ENCODE peak calls at places on chromosome 16, in six cellular contexts. One of them, this sample, is unnamed.

GRCh38 chr16:48542020-48542473 is 67.9 kb downstream of the N4BP1 start:
- DNase-seq in M059J: peak; percentile 30
- DNase-seq in SJSA1: no peak
- DNase-seq in dermis blood vessel endothelial cell: peak; percentile 73
- DNase-seq in activated CD8-positive, alpha-beta memory T cell treated with anti-CD3 and anti-CD28 coated beads, Interleukin-2, amount 50 U/mL, for 48 hours: no peak
- DNase-seq in colonic mucosa: peak; percentile 57
- DNase-seq in this sample: peak; percentile 64

GRCh38 chr16:61957075-61957474 is 79.2 kb downstream of the CDH8 start:
- DNase-seq in dermis blood vessel endothelial cell: no peak
- DNase-seq in activated CD8-positive, alpha-beta memory T cell treated with anti-CD3 and anti-CD28 coated beads, Interleukin-2, amount 50 U/mL, for 48 hours: no peak
- DNase-seq in M059J: no peak
- DNase-seq in SJSA1: no peak
- DNase-seq in colonic mucosa: no peak
- DNase-seq in this sample: no peak

GRCh38 chr16:73020409-73020884 is 27.5 kb downstream of the ZFHX3 start:
- DNase-seq in SJSA1: peak; percentile 77
- DNase-seq in M059J: peak; percentile 94
- DNase-seq in dermis blood vessel endothelial cell: peak; percentile 90
- DNase-seq in activated CD8-positive, alpha-beta memory T cell treated with anti-CD3 and anti-CD28 coated beads, Interleukin-2, amount 50 U/mL, for 48 hours: no peak
- DNase-seq in colonic mucosa: peak; percentile 71
- DNase-seq in this sample: peak; percentile 86

GRCh38 chr16:65480276-65480675 is 358.4 kb upstream of the CDH11 start:
- DNase-seq in SJSA1: no peak
- DNase-seq in activated CD8-positive, alpha-beta memory T cell treated with anti-CD3 and anti-CD28 coated beads, Interleukin-2, amount 50 U/mL, for 48 hours: no peak
- DNase-seq in M059J: no peak
- DNase-seq in dermis blood vessel endothelial cell: no peak
- DNase-seq in colonic mucosa: no peak
- DNase-seq in this sample: no peak

GRCh38 chr16:58464916-58465731 is 34.8 kb upstream of the NDRG4 start:
- DNase-seq in activated CD8-positive, alpha-beta memory T cell treated with anti-CD3 and anti-CD28 coated beads, Interleukin-2, amount 50 U/mL, for 48 hours: no peak
- DNase-seq in SJSA1: no peak
- DNase-seq in dermis blood vessel endothelial cell: peak; percentile 60
- DNase-seq in colonic mucosa: no peak
- DNase-seq in M059J: no peak
- DNase-seq in this sample: no peak

GRCh38 chr16:85308585-85309540 is 196.6 kb upstream of the CIBAR2 start:
- DNase-seq in colonic mucosa: no peak
- DNase-seq in activated CD8-positive, alpha-beta memory T cell treated with anti-CD3 and anti-CD28 coated beads, Interleukin-2, amount 50 U/mL, for 48 hours: no peak
- DNase-seq in SJSA1: no peak
- DNase-seq in M059J: no peak
- DNase-seq in dermis blood vessel endothelial cell: peak; percentile 38
- DNase-seq in this sample: no peak

GRCh38 chr16:66521951-66522771 is 27.8 kb downstream of the TK2 start:
- DNase-seq in activated CD8-positive, alpha-beta memory T cell treated with anti-CD3 and anti-CD28 coated beads, Interleukin-2, amount 50 U/mL, for 48 hours: peak; percentile 95
- DNase-seq in M059J: peak; percentile 99
- DNase-seq in colonic mucosa: peak; percentile 57
- DNase-seq in SJSA1: peak; percentile 48
- DNase-seq in dermis blood vessel endothelial cell: peak; percentile 76
- DNase-seq in this sample: peak; percentile 49

GRCh38 chr16:24778676-24779075 is 49.2 kb downstream of the TNRC6A start:
- DNase-seq in activated CD8-positive, alpha-beta memory T cell treated with anti-CD3 and anti-CD28 coated beads, Interleukin-2, amount 50 U/mL, for 48 hours: no peak
- DNase-seq in SJSA1: no peak
- DNase-seq in M059J: no peak
- DNase-seq in dermis blood vessel endothelial cell: no peak
- DNase-seq in colonic mucosa: no peak
- DNase-seq in this sample: no peak

GRCh38 chr16:27503662-27504061 is 46.1 kb downstream of the GTF3C1 start:
- DNase-seq in colonic mucosa: no peak
- DNase-seq in SJSA1: no peak
- DNase-seq in activated CD8-positive, alpha-beta memory T cell treated with anti-CD3 and anti-CD28 coated beads, Interleukin-2, amount 50 U/mL, for 48 hours: no peak
- DNase-seq in dermis blood vessel endothelial cell: no peak
- DNase-seq in M059J: peak; percentile 86
- DNase-seq in this sample: no peak

GRCh38 chr16:54939537-54940278 is 9.0 kb downstream of the IRX5 start:
- DNase-seq in colonic mucosa: no peak
- DNase-seq in dermis blood vessel endothelial cell: no peak
- DNase-seq in M059J: no peak
- DNase-seq in SJSA1: no peak
- DNase-seq in activated CD8-positive, alpha-beta memory T cell treated with anti-CD3 and anti-CD28 coated beads, Interleukin-2, amount 50 U/mL, for 48 hours: no peak
- DNase-seq in this sample: no peak

GRCh38 chr16:10831899-10832886 is 13.6 kb upstream of the TVP23A start:
- DNase-seq in activated CD8-positive, alpha-beta memory T cell treated with anti-CD3 and anti-CD28 coated beads, Interleukin-2, amount 50 U/mL, for 48 hours: no peak
- DNase-seq in M059J: no peak
- DNase-seq in SJSA1: no peak
- DNase-seq in dermis blood vessel endothelial cell: no peak
- DNase-seq in colonic mucosa: no peak
- DNase-seq in this sample: no peak

GRCh38 chr16:69191136-69191535 is 4.2 kb downstream of the SNTB2 start:
- DNase-seq in activated CD8-positive, alpha-beta memory T cell treated with anti-CD3 and anti-CD28 coated beads, Interleukin-2, amount 50 U/mL, for 48 hours: no peak
- DNase-seq in SJSA1: no peak
- DNase-seq in dermis blood vessel endothelial cell: no peak
- DNase-seq in M059J: no peak
- DNase-seq in colonic mucosa: no peak
- DNase-seq in this sample: no peak

GRCh38 chr16:5031601-5032000 is 2.1 kb downstream of the NAGPA start:
- DNase-seq in activated CD8-positive, alpha-beta memory T cell treated with anti-CD3 and anti-CD28 coated beads, Interleukin-2, amount 50 U/mL, for 48 hours: no peak
- DNase-seq in dermis blood vessel endothelial cell: no peak
- DNase-seq in M059J: no peak
- DNase-seq in colonic mucosa: no peak
- DNase-seq in SJSA1: no peak
- DNase-seq in this sample: no peak

GRCh38 chr16:7090628-7091115 is 242.0 kb upstream of the RBFOX1 start:
- DNase-seq in SJSA1: no peak
- DNase-seq in M059J: no peak
- DNase-seq in colonic mucosa: no peak
- DNase-seq in dermis blood vessel endothelial cell: no peak
- DNase-seq in activated CD8-positive, alpha-beta memory T cell treated with anti-CD3 and anti-CD28 coated beads, Interleukin-2, amount 50 U/mL, for 48 hours: no peak
- DNase-seq in this sample: no peak

GRCh38 chr16:24013733-24014645 is 178.2 kb downstream of the PRKCB start:
- DNase-seq in colonic mucosa: peak; percentile 44
- DNase-seq in dermis blood vessel endothelial cell: no peak
- DNase-seq in M059J: no peak
- DNase-seq in SJSA1: peak; percentile 73
- DNase-seq in activated CD8-positive, alpha-beta memory T cell treated with anti-CD3 and anti-CD28 coated beads, Interleukin-2, amount 50 U/mL, for 48 hours: peak; percentile 67
- DNase-seq in this sample: no peak

GRCh38 chr16:25210758-25211157 is 6.0 kb upstream of the AQP8 start:
- DNase-seq in activated CD8-positive, alpha-beta memory T cell treated with anti-CD3 and anti-CD28 coated beads, Interleukin-2, amount 50 U/mL, for 48 hours: no peak
- DNase-seq in colonic mucosa: no peak
- DNase-seq in dermis blood vessel endothelial cell: peak; percentile 26
- DNase-seq in SJSA1: no peak
- DNase-seq in M059J: peak; percentile 85
- DNase-seq in this sample: no peak

GRCh38 chr16:70646260-70647241 is at the start of gene IL34:
- DNase-seq in dermis blood vessel endothelial cell: no peak
- DNase-seq in colonic mucosa: no peak
- DNase-seq in activated CD8-positive, alpha-beta memory T cell treated with anti-CD3 and anti-CD28 coated beads, Interleukin-2, amount 50 U/mL, for 48 hours: no peak
- DNase-seq in M059J: peak; percentile 65
- DNase-seq in SJSA1: no peak
- DNase-seq in this sample: no peak

GRCh38 chr16:57044931-57045693 is 47.3 kb upstream of the CPNE2 start:
- DNase-seq in colonic mucosa: no peak
- DNase-seq in SJSA1: no peak
- DNase-seq in activated CD8-positive, alpha-beta memory T cell treated with anti-CD3 and anti-CD28 coated beads, Interleukin-2, amount 50 U/mL, for 48 hours: no peak
- DNase-seq in dermis blood vessel endothelial cell: no peak
- DNase-seq in M059J: no peak
- DNase-seq in this sample: no peak

GRCh38 chr16:72785886-72786285 is 262.0 kb downstream of the ZFHX3 start:
- DNase-seq in activated CD8-positive, alpha-beta memory T cell treated with anti-CD3 and anti-CD28 coated beads, Interleukin-2, amount 50 U/mL, for 48 hours: no peak
- DNase-seq in colonic mucosa: no peak
- DNase-seq in dermis blood vessel endothelial cell: no peak
- DNase-seq in SJSA1: no peak
- DNase-seq in M059J: peak; percentile 34
- DNase-seq in this sample: peak; percentile 34

GRCh38 chr16:4298761-4299522 is 16.9 kb upstream of the GLIS2 start:
- DNase-seq in activated CD8-positive, alpha-beta memory T cell treated with anti-CD3 and anti-CD28 coated beads, Interleukin-2, amount 50 U/mL, for 48 hours: no peak
- DNase-seq in dermis blood vessel endothelial cell: peak; percentile 84
- DNase-seq in colonic mucosa: peak; percentile 88
- DNase-seq in SJSA1: peak; percentile 98
- DNase-seq in M059J: peak; percentile 92
- DNase-seq in this sample: peak; percentile 98

GRCh38 chr16:74657873-74658642 is 8.6 kb downstream of the RFWD3 start:
- DNase-seq in dermis blood vessel endothelial cell: no peak
- DNase-seq in activated CD8-positive, alpha-beta memory T cell treated with anti-CD3 and anti-CD28 coated beads, Interleukin-2, amount 50 U/mL, for 48 hours: no peak
- DNase-seq in SJSA1: no peak
- DNase-seq in M059J: no peak
- DNase-seq in colonic mucosa: no peak
- DNase-seq in this sample: no peak

GRCh38 chr16:88920618-88921602 is 54.5 kb upstream of the PABPN1L start:
- DNase-seq in M059J: peak; percentile 36
- DNase-seq in colonic mucosa: peak; percentile 78
- DNase-seq in SJSA1: no peak
- DNase-seq in activated CD8-positive, alpha-beta memory T cell treated with anti-CD3 and anti-CD28 coated beads, Interleukin-2, amount 50 U/mL, for 48 hours: no peak
- DNase-seq in dermis blood vessel endothelial cell: peak; percentile 93
- DNase-seq in this sample: peak; percentile 75

GRCh38 chr16:49454426-49455180 is 81.0 kb downstream of the C16orf78 start:
- DNase-seq in activated CD8-positive, alpha-beta memory T cell treated with anti-CD3 and anti-CD28 coated beads, Interleukin-2, amount 50 U/mL, for 48 hours: peak; percentile 42
- DNase-seq in SJSA1: no peak
- DNase-seq in colonic mucosa: no peak
- DNase-seq in M059J: no peak
- DNase-seq in dermis blood vessel endothelial cell: no peak
- DNase-seq in this sample: no peak

GRCh38 chr16:12017583-12017982 is 41.0 kb downstream of the SNX29 start:
- DNase-seq in dermis blood vessel endothelial cell: no peak
- DNase-seq in colonic mucosa: no peak
- DNase-seq in activated CD8-positive, alpha-beta memory T cell treated with anti-CD3 and anti-CD28 coated beads, Interleukin-2, amount 50 U/mL, for 48 hours: no peak
- DNase-seq in SJSA1: no peak
- DNase-seq in M059J: peak; percentile 13
- DNase-seq in this sample: peak; percentile 59

GRCh38 chr16:66469291-66469931 is 42.3 kb downstream of the BEAN1 start:
- DNase-seq in SJSA1: no peak
- DNase-seq in M059J: no peak
- DNase-seq in colonic mucosa: no peak
- DNase-seq in activated CD8-positive, alpha-beta memory T cell treated with anti-CD3 and anti-CD28 coated beads, Interleukin-2, amount 50 U/mL, for 48 hours: no peak
- DNase-seq in dermis blood vessel endothelial cell: no peak
- DNase-seq in this sample: no peak

GRCh38 chr16:20971420-20971819 is 70.8 kb downstream of the LYRM1 start:
- DNase-seq in dermis blood vessel endothelial cell: no peak
- DNase-seq in activated CD8-positive, alpha-beta memory T cell treated with anti-CD3 and anti-CD28 coated beads, Interleukin-2, amount 50 U/mL, for 48 hours: no peak
- DNase-seq in SJSA1: no peak
- DNase-seq in colonic mucosa: no peak
- DNase-seq in M059J: no peak
- DNase-seq in this sample: no peak

GRCh38 chr16:12524658-12525057 is 279.0 kb downstream of the CPPED1 start:
- DNase-seq in activated CD8-positive, alpha-beta memory T cell treated with anti-CD3 and anti-CD28 coated beads, Interleukin-2, amount 50 U/mL, for 48 hours: no peak
- DNase-seq in dermis blood vessel endothelial cell: no peak
- DNase-seq in colonic mucosa: no peak
- DNase-seq in M059J: no peak
- DNase-seq in SJSA1: no peak
- DNase-seq in this sample: no peak

GRCh38 chr16:85746431-85747227 is 4.3 kb downstream of the C16orf74 start:
- DNase-seq in activated CD8-positive, alpha-beta memory T cell treated with anti-CD3 and anti-CD28 coated beads, Interleukin-2, amount 50 U/mL, for 48 hours: no peak
- DNase-seq in colonic mucosa: no peak
- DNase-seq in SJSA1: peak; percentile 62
- DNase-seq in dermis blood vessel endothelial cell: peak; percentile 20
- DNase-seq in M059J: peak; percentile 68
- DNase-seq in this sample: no peak

GRCh38 chr16:89052824-89053724 is 40.6 kb upstream of the ACSF3 start:
- DNase-seq in colonic mucosa: peak; percentile 68
- DNase-seq in activated CD8-positive, alpha-beta memory T cell treated with anti-CD3 and anti-CD28 coated beads, Interleukin-2, amount 50 U/mL, for 48 hours: no peak
- DNase-seq in M059J: peak; percentile 64
- DNase-seq in SJSA1: no peak
- DNase-seq in dermis blood vessel endothelial cell: no peak
- DNase-seq in this sample: no peak

GRCh38 chr16:89918453-89919347 is at the start of gene MC1R:
- DNase-seq in M059J: no peak
- DNase-seq in dermis blood vessel endothelial cell: peak; percentile 58
- DNase-seq in SJSA1: peak; percentile 80
- DNase-seq in activated CD8-positive, alpha-beta memory T cell treated with anti-CD3 and anti-CD28 coated beads, Interleukin-2, amount 50 U/mL, for 48 hours: peak; percentile 70
- DNase-seq in colonic mucosa: no peak
- DNase-seq in this sample: no peak

GRCh38 chr16:84985079-84986065 is 26.0 kb downstream of the ZDHHC7 start:
- DNase-seq in activated CD8-positive, alpha-beta memory T cell treated with anti-CD3 and anti-CD28 coated beads, Interleukin-2, amount 50 U/mL, for 48 hours: no peak
- DNase-seq in M059J: peak; percentile 93
- DNase-seq in dermis blood vessel endothelial cell: no peak
- DNase-seq in SJSA1: peak; percentile 63
- DNase-seq in colonic mucosa: no peak
- DNase-seq in this sample: peak; percentile 84

GRCh38 chr16:82699711-82700495 is 73.1 kb downstream of the CDH13 start:
- DNase-seq in dermis blood vessel endothelial cell: peak; percentile 87
- DNase-seq in M059J: peak; percentile 90
- DNase-seq in SJSA1: no peak
- DNase-seq in colonic mucosa: peak; percentile 22
- DNase-seq in activated CD8-positive, alpha-beta memory T cell treated with anti-CD3 and anti-CD28 coated beads, Interleukin-2, amount 50 U/mL, for 48 hours: no peak
- DNase-seq in this sample: peak; percentile 31

GRCh38 chr16:62041401-62041800 is 5.2 kb upstream of the CDH8 start:
- DNase-seq in colonic mucosa: no peak
- DNase-seq in M059J: peak; percentile 54
- DNase-seq in dermis blood vessel endothelial cell: no peak
- DNase-seq in SJSA1: no peak
- DNase-seq in activated CD8-positive, alpha-beta memory T cell treated with anti-CD3 and anti-CD28 coated beads, Interleukin-2, amount 50 U/mL, for 48 hours: no peak
- DNase-seq in this sample: peak; percentile 21